ENCODE peak calls at places on chromosomes 12 and 14, in four cellular contexts. Q is psoas muscle, J is lower lobe of right lung, G is endothelial cell of umbilical vein. D is an unnamed sample.

GRCh38 chr14:60862283-60862682 is 118.6 kb downstream of the TRMT5 start:
- DNase-seq in Q (no peak), J (no peak), G (peak; percentile 42), D (peak; percentile 61)

GRCh38 chr14:21525995-21526671 is at the start of gene SALL2:
- DNase-seq in Q (peak; percentile 76), J (peak; percentile 83), G (peak; percentile 63), D (peak; percentile 22)

GRCh38 chr14:77337880-77338279 is 17.0 kb downstream of the GSTZ1 start:
- DNase-seq in Q (no peak), J (no peak), G (no peak), D (no peak)

GRCh38 chr14:67317822-67318221 is 41.8 kb downstream of the ATP6V1D start:
- DNase-seq in Q (no peak), J (no peak), G (no peak), D (no peak)

GRCh38 chr12:124744659-124745467 is 118.8 kb downstream of the SCARB1 start:
- DNase-seq in Q (peak; percentile 67), J (no peak), G (no peak), D (no peak)

GRCh38 chr14:68279777-68280233 is 460.2 kb downstream of the RAD51B start:
- DNase-seq in Q (no peak), J (no peak), G (no peak), D (no peak)

GRCh38 chr12:89167986-89168385 is 184.3 kb downstream of the DUSP6 start:
- DNase-seq in Q (no peak), J (no peak), G (no peak), D (no peak)

GRCh38 chr12:50788562-50788961 is 24.7 kb downstream of the ATF1 start:
- DNase-seq in Q (no peak), J (no peak), G (no peak), D (no peak)

GRCh38 chr14:104891121-104891551 is 26.1 kb downstream of the CEP170B start:
- DNase-seq in Q (no peak), J (no peak), G (no peak), D (no peak)

GRCh38 chr14:60965402-60965801 is 15.5 kb downstream of the TRMT5 start:
- DNase-seq in Q (no peak), J (no peak), G (peak; percentile 81), D (peak; percentile 56)

GRCh38 chr12:12505544-12506501 is 56.8 kb downstream of the DUSP16 start:
- DNase-seq in Q (no peak), J (no peak), G (peak; percentile 70), D (no peak)
- H3K4me3 ChIP-seq in Q (peak overlapping the region; percentile 41), J (peak overlapping the region; percentile 25), G (peak overlapping the region; percentile 59), D (no peak overlapping the region)

GRCh38 chr12:93537769-93538168 is 34.7 kb upstream of the SOCS2 start:
- DNase-seq in Q (no peak), J (no peak), G (no peak), D (no peak)
- TF ChIP-seq CTCF in Q (no peak), J (no peak), G (no peak), D (no peak)

DNA sequence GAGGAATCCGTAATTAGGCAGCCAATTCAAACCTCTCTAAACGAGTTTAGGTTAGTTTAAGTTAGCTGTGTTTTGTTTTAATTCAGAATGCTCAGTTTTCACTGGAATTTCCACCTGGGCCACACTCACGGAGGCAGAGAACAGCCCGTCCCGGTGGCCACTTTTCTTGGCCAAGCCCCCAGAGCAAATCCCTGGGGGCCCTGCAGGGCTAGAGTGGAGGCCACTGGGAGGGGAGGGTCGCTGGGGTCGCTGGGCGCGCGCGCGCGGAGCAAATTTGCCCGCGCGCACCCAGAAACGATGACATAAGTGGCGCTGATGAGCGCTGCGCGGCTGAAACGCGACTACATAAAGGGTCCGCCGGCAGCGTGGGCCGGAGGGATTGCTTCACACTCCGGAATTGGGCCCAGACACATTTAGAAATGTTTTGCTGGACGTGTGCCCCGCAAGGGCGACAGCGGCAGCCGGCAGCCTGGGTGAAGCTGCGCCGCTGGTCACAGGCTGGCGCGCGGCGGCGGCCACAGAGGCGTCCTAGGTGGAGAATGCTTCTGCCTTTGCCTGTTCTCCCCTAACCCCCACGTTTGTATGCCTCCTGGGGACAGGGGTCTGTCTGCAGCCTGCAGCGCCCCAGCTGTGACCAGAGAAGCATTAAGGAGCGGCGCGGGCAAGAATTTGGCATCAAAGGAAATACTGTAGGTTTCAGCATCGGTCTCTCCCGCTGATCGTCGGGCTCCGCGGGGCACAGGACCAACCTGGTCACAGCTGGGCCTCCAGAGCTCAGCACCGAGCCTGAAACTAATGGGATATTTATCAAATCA is 37.9 kb upstream of the TBX5 start:
- DNase-seq in Q (no peak), J (no peak), G (no peak), D (no peak)
- H3K27me3 ChIP-seq in Q (peaks cover 96% of the 10 kb centered on the region), J (peaks cover 98% of the 10 kb centered on the region), G (peaks cover 61% of the 10 kb centered on the region), D (peaks cover 41% of the 10 kb centered on the region)

GRCh38 chr14:92322516-92322915 is 449 bp upstream of the SLC24A4 start:
- DNase-seq in Q (no peak), J (no peak), G (no peak), D (no peak)
- H3K4me3 ChIP-seq in Q (peak overlapping the region; percentile 58), J (peak overlapping the region; percentile 50), G (no peak overlapping the region), D (no peak overlapping the region)

DNA sequence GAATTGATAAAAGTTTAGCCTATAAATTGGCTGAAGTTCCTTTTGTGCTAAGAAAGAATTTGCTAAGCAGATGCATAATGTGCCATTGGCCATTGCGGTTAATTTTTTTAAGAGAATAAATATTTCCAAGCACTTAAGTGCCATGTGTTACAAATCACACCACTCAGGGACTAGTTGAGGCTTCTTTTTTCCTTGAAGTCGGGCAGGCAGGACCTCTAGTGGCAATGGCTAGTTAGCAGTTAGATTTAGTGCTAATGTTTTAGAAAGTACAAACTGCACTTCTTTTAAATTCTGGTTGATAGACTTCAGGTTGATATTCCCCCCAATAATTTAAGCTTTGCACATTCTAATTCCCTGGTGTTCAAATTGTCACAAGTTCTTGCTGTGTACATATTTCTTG is 294.3 kb downstream of the APAF1 start:
- DNase-seq in Q (no peak), J (no peak), G (peak; percentile 36), D (peak; percentile 30)
- TF ChIP-seq CTCF in Q (peak; percentile 19), J (no peak), G (peak; percentile 34), D (peak; percentile 41)